ENCODE peak calls at places on chromosomes 2 and 18, in six cellular contexts. One of them, this sample, is unnamed.
A peak's percentile ranks its signal among the peaks of the same experiment; 100 is the strongest.

GRCh38 chr2:208101716-208102631 is 22.4 kb downstream of the CRYGD start:
- DNase-seq in mesenchymal stem cell: no peak
- DNase-seq in neuronal stem cell: no peak
- DNase-seq in H9: no peak
- DNase-seq in IMR-90: peak; percentile 18
- DNase-seq in H1: no peak
- DNase-seq in this sample: peak; percentile 60

GRCh38 chr2:203948733-203949132 is 12.2 kb downstream of the ICOS start:
- DNase-seq in mesenchymal stem cell: no peak
- DNase-seq in neuronal stem cell: no peak
- DNase-seq in H9: no peak
- DNase-seq in IMR-90: no peak
- DNase-seq in H1: no peak
- DNase-seq in this sample: no peak

GRCh38 chr2:235496239-235496621 is 2.4 kb downstream of the AGAP1 start:
- DNase-seq in mesenchymal stem cell: peak; percentile 37
- DNase-seq in neuronal stem cell: no peak
- DNase-seq in H9: no peak
- DNase-seq in IMR-90: peak; percentile 62
- DNase-seq in H1: no peak
- DNase-seq in this sample: peak; percentile 65

GRCh38 chr2:131105156-131105949 is at the start of gene PLEKHB2:
- DNase-seq in mesenchymal stem cell: peak; percentile 89
- DNase-seq in neuronal stem cell: peak; percentile 91
- DNase-seq in H9: peak; percentile 93
- DNase-seq in IMR-90: peak; percentile 86
- DNase-seq in H1: peak; percentile 68
- DNase-seq in this sample: peak; percentile 94

GRCh38 chr2:85133751-85134254 is 611 bp downstream of the TCF7L1 start:
- DNase-seq in mesenchymal stem cell: peak; percentile 66
- DNase-seq in neuronal stem cell: peak; percentile 41
- DNase-seq in H9: no peak
- DNase-seq in IMR-90: peak; percentile 46
- DNase-seq in H1: no peak
- DNase-seq in this sample: peak; percentile 66

GRCh38 chr2:28427741-28428412 is 35.2 kb downstream of the FOSL2 start:
- DNase-seq in mesenchymal stem cell: no peak
- DNase-seq in neuronal stem cell: no peak
- DNase-seq in H9: no peak
- DNase-seq in IMR-90: no peak
- DNase-seq in H1: no peak
- DNase-seq in this sample: no peak

GRCh38 chr2:157780211-157780610 is 95.9 kb downstream of the ACVR1 start:
- DNase-seq in mesenchymal stem cell: no peak
- DNase-seq in neuronal stem cell: no peak
- DNase-seq in H9: no peak
- DNase-seq in IMR-90: no peak
- DNase-seq in H1: no peak
- DNase-seq in this sample: no peak

GRCh38 chr2:46929612-46930011 is 14.0 kb upstream of the MCFD2 start:
- DNase-seq in mesenchymal stem cell: no peak
- DNase-seq in neuronal stem cell: no peak
- DNase-seq in H9: no peak
- DNase-seq in IMR-90: no peak
- DNase-seq in H1: no peak
- DNase-seq in this sample: no peak

GRCh38 chr2:149389506-149390167 is 59.2 kb downstream of the LYPD6 start:
- DNase-seq in mesenchymal stem cell: no peak
- DNase-seq in neuronal stem cell: peak; percentile 45
- DNase-seq in H9: no peak
- DNase-seq in IMR-90: no peak
- DNase-seq in H1: no peak
- DNase-seq in this sample: no peak

GRCh38 chr18:79596451-79597175 is 83.0 kb upstream of the CTDP1 start:
- DNase-seq in mesenchymal stem cell: no peak
- DNase-seq in neuronal stem cell: no peak
- DNase-seq in H9: no peak
- DNase-seq in IMR-90: no peak
- DNase-seq in H1: no peak
- DNase-seq in this sample: no peak

GRCh38 chr2:120400546-120400945 is 54.6 kb downstream of the INHBB start:
- DNase-seq in mesenchymal stem cell: no peak
- DNase-seq in neuronal stem cell: no peak
- DNase-seq in H9: peak; percentile 27
- DNase-seq in IMR-90: no peak
- DNase-seq in H1: no peak
- DNase-seq in this sample: no peak

GRCh38 chr2:180000434-180000833 is 6.7 kb downstream of the CWC22 start:
- DNase-seq in mesenchymal stem cell: no peak
- DNase-seq in neuronal stem cell: no peak
- DNase-seq in H9: no peak
- DNase-seq in IMR-90: peak; percentile 36
- DNase-seq in H1: no peak
- DNase-seq in this sample: no peak

GRCh38 chr18:22563098-22563707 is 145.5 kb upstream of the CTAGE1 start:
- DNase-seq in mesenchymal stem cell: peak; percentile 91
- DNase-seq in neuronal stem cell: peak; percentile 51
- DNase-seq in H9: no peak
- DNase-seq in IMR-90: peak; percentile 95
- DNase-seq in H1: no peak
- DNase-seq in this sample: peak; percentile 80

GRCh38 chr2:19362652-19363473 is 4.4 kb upstream of the OSR1 start:
- DNase-seq in mesenchymal stem cell: peak; percentile 79
- DNase-seq in neuronal stem cell: peak; percentile 73
- DNase-seq in H9: peak; percentile 70
- DNase-seq in IMR-90: peak; percentile 86
- DNase-seq in H1: no peak
- DNase-seq in this sample: peak; percentile 78

GRCh38 chr2:129891341-129892320 is 87.8 kb upstream of the RAB6C start:
- DNase-seq in mesenchymal stem cell: no peak
- DNase-seq in neuronal stem cell: no peak
- DNase-seq in H9: peak; percentile 53
- DNase-seq in IMR-90: no peak
- DNase-seq in H1: no peak
- DNase-seq in this sample: peak; percentile 47

GRCh38 chr2:47009368-47009767 is 93.8 kb upstream of the MCFD2 start:
- DNase-seq in mesenchymal stem cell: no peak
- DNase-seq in neuronal stem cell: no peak
- DNase-seq in H9: no peak
- DNase-seq in IMR-90: no peak
- DNase-seq in H1: no peak
- DNase-seq in this sample: no peak

GRCh38 chr2:5693288-5694015 is 1.3 kb downstream of the SOX11 start:
- DNase-seq in mesenchymal stem cell: peak; percentile 52
- DNase-seq in neuronal stem cell: no peak
- DNase-seq in H9: peak; percentile 49
- DNase-seq in IMR-90: peak; percentile 22
- DNase-seq in H1: no peak
- DNase-seq in this sample: peak; percentile 64

GRCh38 chr18:21949326-21950015 is 208.9 kb downstream of the MIB1 start:
- DNase-seq in mesenchymal stem cell: no peak
- DNase-seq in neuronal stem cell: no peak
- DNase-seq in H9: no peak
- DNase-seq in IMR-90: no peak
- DNase-seq in H1: no peak
- DNase-seq in this sample: no peak

GRCh38 chr2:113961000-113961399 is 71.1 kb downstream of the ACTR3 start:
- DNase-seq in mesenchymal stem cell: no peak
- DNase-seq in neuronal stem cell: no peak
- DNase-seq in H9: no peak
- DNase-seq in IMR-90: no peak
- DNase-seq in H1: no peak
- DNase-seq in this sample: no peak

GRCh38 chr2:10507106-10507505 is 59.0 kb upstream of the ODC1 start:
- DNase-seq in mesenchymal stem cell: no peak
- DNase-seq in neuronal stem cell: no peak
- DNase-seq in H9: no peak
- DNase-seq in IMR-90: no peak
- DNase-seq in H1: no peak
- DNase-seq in this sample: no peak

GRCh38 chr2:53670351-53670750 is 97.3 kb upstream of the CHAC2 start:
- DNase-seq in mesenchymal stem cell: no peak
- DNase-seq in neuronal stem cell: no peak
- DNase-seq in H9: no peak
- DNase-seq in IMR-90: peak; percentile 56
- DNase-seq in H1: no peak
- DNase-seq in this sample: no peak

DNA sequence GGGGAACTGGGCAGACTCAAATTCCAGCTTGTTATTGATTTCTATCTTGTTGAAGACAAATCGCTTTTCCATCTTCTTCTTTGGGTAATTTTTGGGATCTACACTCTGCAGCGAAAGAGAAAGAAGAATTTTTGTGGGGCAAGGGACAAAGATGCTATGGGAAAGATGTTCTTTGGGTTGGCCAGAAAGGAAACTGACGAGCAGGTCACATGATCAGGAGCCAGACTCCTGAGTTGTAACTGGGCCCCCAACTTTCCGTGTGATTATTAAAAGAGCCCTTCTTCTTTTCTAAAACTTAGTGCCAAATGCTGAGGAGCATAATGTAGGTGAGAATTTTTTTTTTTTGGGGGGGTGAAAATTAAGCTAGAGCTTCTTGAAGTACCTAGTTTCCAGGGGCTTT is 6.1 kb downstream of the IL1B start:
- DNase-seq in mesenchymal stem cell: no peak
- DNase-seq in neuronal stem cell: no peak
- DNase-seq in H9: no peak
- DNase-seq in IMR-90: no peak
- DNase-seq in H1: no peak
- DNase-seq in this sample: no peak
- H2BK15ac ChIP-seq in mesenchymal stem cell: no peak overlapping the region
- H2BK15ac ChIP-seq in neuronal stem cell: no peak overlapping the region
- H2BK15ac ChIP-seq in H9: no peak overlapping the region
- H2BK15ac ChIP-seq in IMR-90: no peak overlapping the region
- H2BK15ac ChIP-seq in H1: no peak overlapping the region
- H2BK15ac ChIP-seq in this sample: no peak overlapping the region

DNA sequence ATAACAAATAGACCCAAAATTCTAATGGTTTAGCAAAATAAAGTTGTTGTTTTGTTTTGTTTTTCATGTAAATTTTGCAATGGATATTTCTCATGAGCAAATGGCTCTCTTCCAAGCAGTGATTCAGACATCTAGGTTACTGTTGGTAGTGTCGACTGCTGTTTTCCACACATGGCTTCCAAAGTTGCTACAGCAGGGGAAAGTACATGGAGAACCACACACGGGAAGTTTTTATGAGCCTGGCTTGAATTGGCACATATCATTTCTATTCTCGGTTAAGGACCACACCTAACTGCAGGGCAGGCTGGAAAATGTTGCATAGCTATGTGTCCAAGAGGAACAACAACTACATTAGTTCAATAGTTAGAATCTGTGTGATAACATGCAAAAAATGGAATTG is 262.1 kb downstream of the GALNT13 start:
- DNase-seq in mesenchymal stem cell: no peak
- DNase-seq in neuronal stem cell: no peak
- DNase-seq in H9: no peak
- DNase-seq in IMR-90: no peak
- DNase-seq in H1: no peak
- DNase-seq in this sample: no peak
- H2BK15ac ChIP-seq in mesenchymal stem cell: no peak overlapping the region
- H2BK15ac ChIP-seq in neuronal stem cell: no peak overlapping the region
- H2BK15ac ChIP-seq in H9: no peak overlapping the region
- H2BK15ac ChIP-seq in IMR-90: no peak overlapping the region
- H2BK15ac ChIP-seq in H1: no peak overlapping the region
- H2BK15ac ChIP-seq in this sample: no peak overlapping the region

DNA sequence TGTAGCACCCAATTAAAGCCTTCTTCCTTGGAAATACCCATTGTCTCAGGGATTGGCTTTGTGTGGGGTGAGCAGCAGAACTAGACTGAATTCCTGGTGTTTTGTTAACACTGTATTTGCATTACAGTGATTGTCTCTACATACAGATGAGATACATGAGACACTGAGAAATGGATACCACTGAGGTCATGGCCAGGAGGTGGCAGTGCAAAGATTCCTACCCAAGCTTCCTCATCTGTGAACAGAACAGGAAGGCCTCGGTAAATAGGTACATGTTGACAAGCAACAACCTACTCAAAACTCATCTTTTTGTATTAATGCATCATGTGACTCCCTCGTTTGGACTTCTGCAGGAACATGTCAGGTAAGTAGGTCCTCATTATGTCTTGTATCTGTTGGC is 445.8 kb upstream of the RGPD4 start:
- DNase-seq in mesenchymal stem cell: no peak
- DNase-seq in neuronal stem cell: no peak
- DNase-seq in H9: no peak
- DNase-seq in IMR-90: no peak
- DNase-seq in H1: no peak
- DNase-seq in this sample: peak; percentile 3
- H2BK15ac ChIP-seq in mesenchymal stem cell: no peak overlapping the region
- H2BK15ac ChIP-seq in neuronal stem cell: no peak overlapping the region
- H2BK15ac ChIP-seq in H9: no peak overlapping the region
- H2BK15ac ChIP-seq in IMR-90: no peak overlapping the region
- H2BK15ac ChIP-seq in H1: no peak overlapping the region
- H2BK15ac ChIP-seq in this sample: no peak overlapping the region

DNA sequence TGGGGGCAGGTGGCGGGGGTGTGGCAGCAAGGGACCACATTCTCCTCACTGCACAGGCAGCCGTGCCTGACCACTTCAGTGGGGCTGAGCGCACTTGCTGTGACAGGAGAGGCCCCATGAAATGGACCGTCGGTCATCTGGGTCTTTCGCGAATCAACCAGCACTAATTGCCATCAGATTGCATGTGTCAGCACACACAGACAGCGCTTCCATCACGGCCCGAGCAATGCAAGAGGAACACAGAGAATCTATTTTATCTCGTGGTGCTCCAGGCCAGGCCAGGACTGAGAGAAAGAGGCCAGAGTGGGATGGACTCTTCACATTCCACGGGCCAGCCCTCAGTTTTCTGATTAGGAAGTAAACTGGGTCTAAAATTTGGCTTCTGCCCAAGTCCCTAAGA is 87.0 kb downstream of the EIPR1 start:
- DNase-seq in mesenchymal stem cell: no peak
- DNase-seq in neuronal stem cell: no peak
- DNase-seq in H9: no peak
- DNase-seq in IMR-90: no peak
- DNase-seq in H1: no peak
- DNase-seq in this sample: no peak
- H2BK15ac ChIP-seq in mesenchymal stem cell: no peak overlapping the region
- H2BK15ac ChIP-seq in neuronal stem cell: no peak overlapping the region
- H2BK15ac ChIP-seq in H9: no peak overlapping the region
- H2BK15ac ChIP-seq in IMR-90: no peak overlapping the region
- H2BK15ac ChIP-seq in H1: no peak overlapping the region
- H2BK15ac ChIP-seq in this sample: no peak overlapping the region

This sample was measured in mesendoderm.